ENCODE peak calls at places on chromosomes 2 and 18, in four cellular contexts. S, F, I and J are unnamed samples.

GRCh38 chr18:9178557-9178956 is 42.0 kb downstream of the ANKRD12 start:
- DNase-seq in S (no peak), F (no peak), I (no peak), J (no peak)

GRCh38 chr2:15334650-15335326 is 226.3 kb downstream of the NBAS start:
- DNase-seq in S (no peak), F (no peak), I (peak), J (no peak)

GRCh38 chr2:234308814-234309195 is 188.1 kb downstream of the ARL4C start:
- DNase-seq in S (peak), F (no peak), I (no peak), J (no peak)

GRCh38 chr2:10359246-10359645 is 56.5 kb downstream of the HPCAL1 start:
- DNase-seq in S (no peak), F (no peak), I (no peak), J (no peak)

GRCh38 chr2:128270306-128271185 is 48.1 kb downstream of the HS6ST1 start:
- DNase-seq in S (no peak), F (no peak), I (no peak), J (no peak)

GRCh38 chr2:86622878-86623548 is 652 bp downstream of the RNF103 start:
- DNase-seq in S (no peak), F (peak), I (no peak), J (peak)

GRCh38 chr2:210519594-210519993 is 36.8 kb upstream of the CPS1 start:
- DNase-seq in S (no peak), F (no peak), I (no peak), J (no peak)

GRCh38 chr2:133991606-133992168 is 262.2 kb upstream of the MGAT5 start:
- DNase-seq in S (no peak), F (no peak), I (no peak), J (no peak)

GRCh38 chr2:74707837-74708236 is 53.8 kb downstream of the SEMA4F start:
- DNase-seq in S (no peak), F (no peak), I (no peak), J (no peak)

GRCh38 chr2:10035633-10036032 is 7.7 kb upstream of the KLF11 start:
- DNase-seq in S (no peak), F (no peak), I (no peak), J (no peak)

GRCh38 chr2:165793779-165794519 is at the start of gene GALNT3:
- DNase-seq in S (no peak), F (peak), I (no peak), J (peak)

GRCh38 chr2:68925298-68925885 is 27.3 kb downstream of the GKN2 start:
- DNase-seq in S (peak), F (peak), I (no peak), J (no peak)

GRCh38 chr2:20671036-20671735 is 4.2 kb downstream of the GDF7 start:
- DNase-seq in S (no peak), F (no peak), I (no peak), J (no peak)

GRCh38 chr18:47163241-47163640 is 12.9 kb downstream of the IER3IP1 start:
- DNase-seq in S (no peak), F (no peak), I (peak), J (no peak)

GRCh38 chr2:18412980-18413793 is 147.3 kb downstream of the RDH14 start:
- DNase-seq in S (no peak), F (no peak), I (no peak), J (no peak)

GRCh38 chr2:96109931-96110511 is 6.3 kb downstream of the ADRA2B start:
- DNase-seq in S (no peak), F (no peak), I (no peak), J (no peak)

GRCh38 chr2:46487667-46488333 is 8.4 kb downstream of the TMEM247 start:
- DNase-seq in S (no peak), F (no peak), I (no peak), J (peak)

GRCh38 chr2:37344453-37345361 is at the start of gene QPCT:
- DNase-seq in S (peak), F (no peak), I (no peak), J (peak)

GRCh38 chr2:1491751-1492150 is 78.5 kb downstream of the TPO start:
- DNase-seq in S (no peak), F (no peak), I (no peak), J (no peak)

GRCh38 chr2:9189901-9190300 is 16.7 kb upstream of the ASAP2 start:
- DNase-seq in S (no peak), F (no peak), I (no peak), J (no peak)

GRCh38 chr2:162462911-162463310 is 119.0 kb downstream of the GCA start:
- DNase-seq in S (no peak), F (no peak), I (no peak), J (no peak)

GRCh38 chr2:97774425-97774824 is 61.0 kb downstream of the ZAP70 start:
- DNase-seq in S (no peak), F (peak), I (no peak), J (no peak)

GRCh38 chr2:148994341-148994740 is 44.2 kb upstream of the LYPD6B start:
- DNase-seq in S (no peak), F (no peak), I (no peak), J (no peak)

GRCh38 chr2:84481702-84482101 is 22.6 kb upstream of the SUCLG1 start:
- DNase-seq in S (no peak), F (no peak), I (peak), J (no peak)

GRCh38 chr18:12012697-12013096 is 31.4 kb downstream of the IMPA2 start:
- DNase-seq in S (no peak), F (no peak), I (no peak), J (no peak)

GRCh38 chr18:62948788-62949187 is 233.4 kb downstream of the PHLPP1 start:
- DNase-seq in S (no peak), F (no peak), I (no peak), J (no peak)

GRCh38 chr18:22723741-22724140 is 209.4 kb upstream of the RBBP8 start:
- DNase-seq in S (no peak), F (no peak), I (no peak), J (no peak)

GRCh38 chr2:132677661-132678060 is 7.7 kb upstream of the LYPD1 start:
- DNase-seq in S (no peak), F (no peak), I (no peak), J (no peak)

GRCh38 chr2:36482576-36483214 is 115.3 kb downstream of the FEZ2 start:
- DNase-seq in S (no peak), F (no peak), I (no peak), J (no peak)